ENCODE peak calls at places on chromosome 9, in eight cellular contexts. P, F, B, D, Z, L, Y and Q are unnamed samples. For H3K9me3, the result is how much of the 10 kb centered on the place peaks cover.

GRCh38 chr9:83132768-83133167 is 69.8 kb upstream of the RASEF start:
- DNase-seq in P (no peak), F (no peak), B (no peak), D (no peak), Z (no peak), L (peak), Y (no peak), Q (no peak)

GRCh38 chr9:32431940-32432555 is 47.6 kb downstream of the ACO1 start:
- DNase-seq in P (peak), F (no peak), B (peak), D (peak), Z (peak), L (peak), Y (peak), Q (peak)

GRCh38 chr9:133759146-133759900 is 21.2 kb upstream of the SARDH start:
- DNase-seq in P (peak), F (no peak), B (no peak), D (peak), Z (no peak), L (no peak), Y (peak), Q (no peak)

GRCh38 chr9:89542461-89543021 is 44.6 kb upstream of the SEMA4D start:
- DNase-seq in P (no peak), F (no peak), B (no peak), D (no peak), Z (no peak), L (no peak), Y (no peak), Q (no peak)

GRCh38 chr9:8904971-8905370 is 1105.4 kb upstream of the DMAC1 start:
- DNase-seq in P (no peak), F (no peak), B (no peak), D (no peak), Z (no peak), L (no peak), Y (no peak), Q (no peak)

GRCh38 chr9:107292811-107293554 is 9.9 kb downstream of the RAD23B start:
- DNase-seq in P (no peak), F (no peak), B (no peak), D (no peak), Z (no peak), L (no peak), Y (no peak), Q (no peak)

GRCh38 chr9:137828527-137829259 is 48.9 kb upstream of the CACNA1B start:
- DNase-seq in P (no peak), F (no peak), B (no peak), D (no peak), Z (peak), L (no peak), Y (no peak), Q (no peak)

GRCh38 chr9:34558341-34558740 is 31.2 kb downstream of the CNTFR start:
- DNase-seq in P (no peak), F (no peak), B (no peak), D (no peak), Z (no peak), L (no peak), Y (no peak), Q (no peak)

GRCh38 chr9:125747765-125748510 is 765 bp downstream of the PBX3 start:
- DNase-seq in P (peak), F (no peak), B (peak), D (no peak), Z (no peak), L (peak), Y (peak), Q (peak)

DNA sequence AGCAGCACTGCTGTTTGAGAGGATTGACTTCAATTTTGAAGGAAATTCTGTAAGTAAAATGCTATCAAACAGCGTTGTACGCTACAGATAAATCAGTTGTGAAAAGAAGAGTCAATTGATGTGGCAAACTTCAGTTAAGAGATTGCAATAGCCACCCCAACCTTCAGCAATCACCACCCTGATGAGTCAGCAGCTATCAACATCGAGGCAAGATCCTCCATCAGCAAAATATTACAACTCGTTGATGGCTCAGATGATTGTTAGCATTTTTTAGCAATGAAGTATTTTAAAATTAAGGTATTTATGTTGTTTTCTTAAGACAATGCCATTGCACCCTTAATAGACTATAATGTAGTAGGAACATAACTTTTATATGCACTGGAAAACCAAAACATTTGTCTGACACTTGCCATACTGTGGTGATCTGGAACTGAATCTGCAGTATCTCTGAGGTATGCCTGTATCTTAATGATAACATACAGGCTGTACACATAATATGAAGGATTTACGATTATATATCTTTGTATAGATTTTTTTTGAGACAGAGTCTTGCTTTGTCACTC is 47.5 kb downstream of the VPS13A start:
- DNase-seq in P (no peak), F (no peak), B (no peak), D (no peak), Z (peak), L (no peak), Y (no peak), Q (no peak)
- H3K9me3 ChIP-seq in P (under half), F (under half), B (under half), D (under half), Z (under half), L (under half), Y (under half), Q (under half)

DNA sequence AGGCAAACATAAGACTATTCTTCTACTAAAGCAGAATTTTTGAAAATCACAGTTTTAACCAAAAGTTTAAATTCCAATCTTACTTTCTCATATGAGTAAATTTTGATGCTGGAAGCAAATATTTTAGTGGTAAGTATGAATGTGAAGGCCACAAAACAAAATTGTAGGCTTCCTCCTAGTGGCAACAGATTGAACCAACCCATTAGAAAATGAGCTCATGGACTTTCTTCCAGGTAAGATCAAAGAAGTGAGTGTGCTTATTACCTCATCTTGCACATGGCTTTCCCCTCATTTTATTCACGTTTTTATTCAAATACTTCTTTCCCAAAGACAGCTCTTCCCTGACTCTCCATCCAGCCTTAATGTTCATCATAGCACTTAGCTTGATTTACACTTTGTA is 16.5 kb upstream of the RLN2 start:
- DNase-seq in P (no peak), F (no peak), B (peak), D (no peak), Z (peak), L (peak), Y (no peak), Q (no peak)
- TF ChIP-seq CTCF in P (no peak), F (no peak), B (peak), D (no peak), Z (peak), L (no peak), Y (no peak), Q (no peak)

GRCh38 chr9:92325269-92325990 is at the start of the genes CENPP and NOL8:
- DNase-seq in P (peak), F (peak), B (peak), D (peak), Z (peak), L (peak), Y (peak), Q (peak)

GRCh38 chr9:92324451-92324850 is 699 bp downstream of the NOL8 start:
- DNase-seq in P (no peak), F (no peak), B (no peak), D (no peak), Z (no peak), L (no peak), Y (no peak), Q (no peak)

GRCh38 chr9:92324889-92325268 is 271 bp downstream of the NOL8 start:
- DNase-seq in P (no peak), F (no peak), B (no peak), D (no peak), Z (no peak), L (no peak), Y (no peak), Q (no peak)

GRCh38 chr9:92327283-92327850 is 1.6 kb downstream of the CENPP start:
- DNase-seq in P (no peak), F (no peak), B (no peak), D (no peak), Z (no peak), L (no peak), Y (no peak), Q (no peak)

DNA sequence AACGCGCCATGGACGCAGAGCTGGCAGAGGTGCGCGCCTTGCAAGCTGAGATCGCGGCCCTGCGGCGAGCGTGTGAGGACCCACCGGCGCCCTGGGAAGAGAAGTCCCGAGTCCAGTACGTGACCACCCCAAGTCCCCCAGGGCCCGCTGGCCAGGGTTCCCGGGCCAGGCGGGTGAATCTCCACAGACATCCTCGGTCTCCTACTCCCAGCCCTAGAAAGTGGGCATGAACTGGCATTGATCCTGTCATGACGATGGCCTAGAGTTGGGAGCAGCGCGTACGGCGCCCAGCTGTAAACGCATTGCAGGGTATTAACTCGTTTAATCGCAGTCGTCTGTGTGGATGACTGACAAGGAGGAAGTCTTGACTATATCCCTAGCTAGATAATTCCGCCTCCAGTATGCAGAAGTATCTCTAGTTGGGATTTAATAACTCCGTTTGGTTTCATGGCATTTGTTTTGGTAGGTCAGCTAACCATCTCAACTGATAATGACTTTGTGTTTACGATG is 293 bp downstream of the CENPP start:
- DNase-seq in P (no peak), F (no peak), B (peak), D (no peak), Z (peak), L (no peak), Y (no peak), Q (peak)
- H3K27ac ChIP-seq in P (peak), F (peak), B (peak), D (peak), Z (peak), L (peak), Y (peak), Q (peak)

GRCh38 chr9:75896193-75896592 is 5.7 kb downstream of the PCSK5 start:
- DNase-seq in P (no peak), F (no peak), B (no peak), D (no peak), Z (no peak), L (no peak), Y (no peak), Q (no peak)

GRCh38 chr9:75892168-75892901 is 1.9 kb downstream of the PCSK5 start:
- DNase-seq in P (peak), F (no peak), B (no peak), D (no peak), Z (no peak), L (peak), Y (peak), Q (peak)

GRCh38 chr9:75891277-75892167 is 1.0 kb downstream of the PCSK5 start:
- DNase-seq in P (peak), F (peak), B (no peak), D (no peak), Z (peak), L (peak), Y (peak), Q (peak)

GRCh38 chr9:75893096-75893495 is 2.6 kb downstream of the PCSK5 start:
- DNase-seq in P (no peak), F (no peak), B (no peak), D (no peak), Z (no peak), L (no peak), Y (no peak), Q (no peak)

DNA sequence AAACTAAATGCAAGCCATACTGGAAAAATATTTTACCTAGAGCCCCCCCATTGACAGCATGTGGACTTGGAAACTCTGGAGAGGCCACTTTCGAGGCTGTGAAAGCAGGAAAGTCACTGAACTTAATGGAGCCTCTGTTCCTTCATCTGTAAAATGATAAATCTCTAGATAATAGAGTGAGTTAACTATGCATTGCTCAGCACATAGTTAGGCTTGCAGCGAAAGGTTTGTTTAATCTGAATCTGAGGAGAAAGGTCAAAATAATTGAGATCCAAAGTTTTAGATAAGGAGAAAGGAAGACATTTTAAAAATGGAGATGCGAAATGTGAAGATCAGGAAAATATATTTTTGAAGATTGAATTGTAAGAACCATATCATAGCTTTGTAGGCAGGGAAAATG is 4.6 kb downstream of the PCSK5 start:
- DNase-seq in P (no peak), F (no peak), B (no peak), D (no peak), Z (no peak), L (no peak), Y (no peak), Q (no peak)
- H3K9me3 ChIP-seq in P (under half), F (under half), B (under half), D (under half), Z (under half), L (under half), Y (under half), Q (under half)

GRCh38 chr9:116656535-116656934 is 30.6 kb upstream of the TRIM32 start:
- DNase-seq in P (peak), F (no peak), B (no peak), D (no peak), Z (no peak), L (no peak), Y (no peak), Q (no peak)

GRCh38 chr9:116661037-116661954 is 25.8 kb upstream of the TRIM32 start:
- DNase-seq in P (peak), F (no peak), B (peak), D (peak), Z (peak), L (peak), Y (no peak), Q (peak)

GRCh38 chr9:116653580-116654355 is 33.3 kb upstream of the TRIM32 start:
- DNase-seq in P (no peak), F (no peak), B (no peak), D (no peak), Z (no peak), L (no peak), Y (no peak), Q (no peak)

GRCh38 chr9:116658265-116658664 is 28.8 kb upstream of the TRIM32 start:
- DNase-seq in P (no peak), F (no peak), B (no peak), D (no peak), Z (no peak), L (no peak), Y (no peak), Q (no peak)

GRCh38 chr9:116656977-116657376 is 30.1 kb upstream of the TRIM32 start:
- DNase-seq in P (no peak), F (no peak), B (no peak), D (no peak), Z (peak), L (no peak), Y (no peak), Q (no peak)
- TF ChIP-seq CTCF in P (no peak), F (no peak), B (no peak), D (no peak), Z (no peak), L (no peak), Y (no peak), Q (no peak)

DNA sequence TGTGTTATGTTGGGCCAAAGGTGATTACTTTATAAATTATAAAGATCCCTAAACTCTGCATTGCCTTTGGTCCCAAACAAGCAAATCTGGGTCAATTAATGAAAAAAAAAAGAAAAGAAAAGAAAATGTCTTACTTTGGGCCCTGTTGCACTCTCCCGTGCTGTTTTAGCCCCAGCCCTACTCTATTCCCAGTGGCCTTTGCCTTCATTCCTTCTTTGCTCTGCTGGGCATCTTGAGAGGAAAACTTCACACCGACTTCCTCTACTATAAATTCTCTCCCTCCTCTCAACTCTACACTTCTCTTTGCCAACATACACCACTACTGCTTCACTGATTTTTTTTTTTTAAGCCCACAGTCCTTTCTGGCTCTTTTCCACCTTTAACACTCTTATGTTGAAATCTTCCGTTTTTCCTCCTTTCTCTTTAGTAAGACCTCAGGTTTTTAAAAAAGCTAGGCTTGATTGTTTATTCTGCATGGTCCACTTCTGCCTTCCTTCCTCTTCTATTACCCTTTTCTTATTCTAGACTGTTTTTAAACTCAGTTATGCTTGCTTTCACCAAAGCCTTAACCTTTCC is 4.5 kb upstream of the MSMP start:
- DNase-seq in P (peak), F (no peak), B (no peak), D (no peak), Z (no peak), L (no peak), Y (no peak), Q (no peak)
- H3K27ac ChIP-seq in P (peak), F (no peak), B (no peak), D (peak), Z (no peak), L (peak), Y (peak), Q (no peak)

DNA sequence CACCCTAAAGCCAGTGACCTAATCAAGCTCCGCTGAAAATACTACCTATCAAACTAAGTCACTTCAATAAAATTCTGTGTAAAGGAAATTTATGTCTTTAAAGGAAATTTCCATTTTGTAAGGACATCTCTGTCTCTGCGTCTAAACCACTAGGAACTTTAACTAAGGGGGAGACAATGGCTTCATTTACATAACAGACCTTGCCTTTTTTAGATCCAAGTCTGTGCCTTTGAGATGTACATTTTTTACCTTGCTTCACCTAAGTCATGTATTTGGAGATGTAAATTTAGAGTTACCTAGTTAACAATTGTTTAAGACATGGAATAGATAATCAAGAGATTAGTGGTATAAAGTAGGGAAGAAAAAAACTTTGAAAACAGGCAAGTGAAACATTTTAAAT is 10.2 kb upstream of the GLT6D1 start:
- DNase-seq in P (no peak), F (no peak), B (no peak), D (no peak), Z (no peak), L (no peak), Y (no peak), Q (no peak)
- H3K9me3 ChIP-seq in P (under half), F (under half), B (under half), D (under half), Z (under half), L (half or more), Y (under half), Q (under half)

DNA sequence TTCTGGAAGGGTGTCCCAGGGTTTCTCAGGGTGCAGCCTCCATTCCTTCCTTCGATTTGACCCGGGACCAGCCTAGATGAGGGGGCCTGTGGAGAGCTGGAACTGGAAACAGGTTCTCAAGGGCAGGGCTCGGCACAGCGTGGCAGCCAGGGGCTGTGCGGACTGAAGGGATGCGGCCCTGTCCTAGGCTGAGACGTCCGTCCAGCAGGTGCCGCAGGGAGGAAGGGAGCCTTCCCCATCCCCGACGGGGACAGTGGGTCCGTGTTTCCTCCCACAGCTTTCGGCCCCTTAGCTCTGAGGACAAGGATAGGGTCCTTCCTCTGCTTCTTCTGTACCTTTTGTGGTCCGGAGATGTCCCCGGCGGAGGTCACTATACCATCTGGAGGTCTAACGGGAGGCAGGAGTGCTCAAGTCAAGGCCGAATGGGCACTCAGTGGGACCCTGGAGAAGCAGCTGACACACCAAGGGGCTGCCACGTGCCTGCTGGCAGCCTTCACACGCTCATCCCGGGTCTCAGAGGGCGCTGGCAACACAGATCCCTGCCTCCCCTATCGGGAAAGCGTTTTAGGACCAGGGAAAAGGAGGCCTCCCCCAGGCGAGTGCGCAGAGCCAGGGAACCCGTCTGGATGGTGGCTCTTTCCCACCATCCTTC is 49.9 kb downstream of the USP20 start:
- DNase-seq in P (peak), F (no peak), B (peak), D (no peak), Z (no peak), L (no peak), Y (peak), Q (peak)
- TF ChIP-seq CTCF in P (no peak), F (no peak), B (peak), D (no peak), Z (no peak), L (no peak), Y (no peak), Q (peak)

GRCh38 chr9:128633057-128633456 is 23.6 kb downstream of the DYNC2I2 start:
- DNase-seq in P (no peak), F (no peak), B (no peak), D (no peak), Z (no peak), L (no peak), Y (no peak), Q (no peak)
- H3K27ac ChIP-seq in P (no peak), F (no peak), B (no peak), D (no peak), Z (no peak), L (peak), Y (no peak), Q (no peak)

GRCh38 chr9:113393281-113393680 is 7.8 kb downstream of the ALAD start:
- DNase-seq in P (no peak), F (no peak), B (no peak), D (no peak), Z (no peak), L (no peak), Y (no peak), Q (no peak)
- H3K9me3 ChIP-seq in P (under half), F (under half), B (under half), D (under half), Z (under half), L (under half), Y (under half), Q (under half)